ENCODE peak calls at places on chromosomes 16 and 17, in ten cellular contexts. One of them, this sample, is unnamed.

GRCh38 chr16:10862432-10862831 is 14.6 kb upstream of the CIITA start:
- DNase-seq in epithelial cell of esophagus: peak
- DNase-seq in activated B cell treated with CpG ODN at 0.5 μM for 24 hours: no peak
- DNase-seq in fibroblast of gingiva: peak
- DNase-seq in stimulated activated CD8-positive, alpha-beta memory T cell treated with anti-CD3 and anti-CD28 coated beads, Interleukin-12 subunit alpha, Interleukin-12 subunit beta, amount 100 ng/mL, for 1 hour: no peak
- DNase-seq in NCI-H460: peak
- DNase-seq in T-helper 2 cell: no peak
- DNase-seq in left ventricle myocardium inferior: no peak
- DNase-seq in NCI-H1092 treated with DMSO at 0.1 percent for 48 hours: no peak
- DNase-seq in posterior cingulate gyrus: no peak
- DNase-seq in this sample: no peak

GRCh38 chr17:64240741-64241347 is 22.2 kb downstream of the TEX2 start:
- DNase-seq in stimulated activated CD8-positive, alpha-beta memory T cell treated with anti-CD3 and anti-CD28 coated beads, Interleukin-12 subunit alpha, Interleukin-12 subunit beta, amount 100 ng/mL, for 1 hour: no peak
- DNase-seq in epithelial cell of esophagus: peak
- DNase-seq in NCI-H1092 treated with DMSO at 0.1 percent for 48 hours: no peak
- DNase-seq in left ventricle myocardium inferior: peak
- DNase-seq in posterior cingulate gyrus: no peak
- DNase-seq in activated B cell treated with CpG ODN at 0.5 μM for 24 hours: no peak
- DNase-seq in T-helper 2 cell: no peak
- DNase-seq in fibroblast of gingiva: peak
- DNase-seq in NCI-H460: no peak
- DNase-seq in this sample: no peak

GRCh38 chr16:25066426-25066746 is 45.2 kb upstream of the LCMT1 start:
- DNase-seq in stimulated activated CD8-positive, alpha-beta memory T cell treated with anti-CD3 and anti-CD28 coated beads, Interleukin-12 subunit alpha, Interleukin-12 subunit beta, amount 100 ng/mL, for 1 hour: no peak
- DNase-seq in posterior cingulate gyrus: no peak
- DNase-seq in NCI-H460: no peak
- DNase-seq in epithelial cell of esophagus: no peak
- DNase-seq in fibroblast of gingiva: no peak
- DNase-seq in left ventricle myocardium inferior: no peak
- DNase-seq in T-helper 2 cell: no peak
- DNase-seq in NCI-H1092 treated with DMSO at 0.1 percent for 48 hours: no peak
- DNase-seq in activated B cell treated with CpG ODN at 0.5 μM for 24 hours: no peak
- DNase-seq in this sample: no peak

GRCh38 chr16:55915116-55915827 is 40.1 kb upstream of the CES5A start:
- DNase-seq in NCI-H460: no peak
- DNase-seq in fibroblast of gingiva: no peak
- DNase-seq in activated B cell treated with CpG ODN at 0.5 μM for 24 hours: no peak
- DNase-seq in left ventricle myocardium inferior: no peak
- DNase-seq in stimulated activated CD8-positive, alpha-beta memory T cell treated with anti-CD3 and anti-CD28 coated beads, Interleukin-12 subunit alpha, Interleukin-12 subunit beta, amount 100 ng/mL, for 1 hour: no peak
- DNase-seq in posterior cingulate gyrus: no peak
- DNase-seq in NCI-H1092 treated with DMSO at 0.1 percent for 48 hours: no peak
- DNase-seq in epithelial cell of esophagus: no peak
- DNase-seq in T-helper 2 cell: no peak
- DNase-seq in this sample: no peak

GRCh38 chr17:33639103-33639991 is 346.3 kb upstream of the ASIC2 start:
- DNase-seq in T-helper 2 cell: no peak
- DNase-seq in fibroblast of gingiva: no peak
- DNase-seq in NCI-H460: no peak
- DNase-seq in posterior cingulate gyrus: no peak
- DNase-seq in activated B cell treated with CpG ODN at 0.5 μM for 24 hours: no peak
- DNase-seq in stimulated activated CD8-positive, alpha-beta memory T cell treated with anti-CD3 and anti-CD28 coated beads, Interleukin-12 subunit alpha, Interleukin-12 subunit beta, amount 100 ng/mL, for 1 hour: no peak
- DNase-seq in NCI-H1092 treated with DMSO at 0.1 percent for 48 hours: no peak
- DNase-seq in left ventricle myocardium inferior: no peak
- DNase-seq in epithelial cell of esophagus: no peak
- DNase-seq in this sample: no peak

GRCh38 chr16:84143784-84144199 is 1.2 kb downstream of the HSDL1 start:
- DNase-seq in posterior cingulate gyrus: no peak
- DNase-seq in stimulated activated CD8-positive, alpha-beta memory T cell treated with anti-CD3 and anti-CD28 coated beads, Interleukin-12 subunit alpha, Interleukin-12 subunit beta, amount 100 ng/mL, for 1 hour: no peak
- DNase-seq in left ventricle myocardium inferior: no peak
- DNase-seq in NCI-H460: no peak
- DNase-seq in activated B cell treated with CpG ODN at 0.5 μM for 24 hours: no peak
- DNase-seq in T-helper 2 cell: no peak
- DNase-seq in epithelial cell of esophagus: peak
- DNase-seq in NCI-H1092 treated with DMSO at 0.1 percent for 48 hours: no peak
- DNase-seq in fibroblast of gingiva: no peak
- DNase-seq in this sample: no peak

GRCh38 chr16:55643161-55643970 is 12.4 kb upstream of the SLC6A2 start:
- DNase-seq in epithelial cell of esophagus: peak
- DNase-seq in stimulated activated CD8-positive, alpha-beta memory T cell treated with anti-CD3 and anti-CD28 coated beads, Interleukin-12 subunit alpha, Interleukin-12 subunit beta, amount 100 ng/mL, for 1 hour: no peak
- DNase-seq in activated B cell treated with CpG ODN at 0.5 μM for 24 hours: no peak
- DNase-seq in posterior cingulate gyrus: no peak
- DNase-seq in NCI-H1092 treated with DMSO at 0.1 percent for 48 hours: no peak
- DNase-seq in NCI-H460: no peak
- DNase-seq in fibroblast of gingiva: no peak
- DNase-seq in T-helper 2 cell: no peak
- DNase-seq in left ventricle myocardium inferior: no peak
- DNase-seq in this sample: no peak

GRCh38 chr17:17682737-17683675 is 1.7 kb downstream of the RAI1 start:
- DNase-seq in epithelial cell of esophagus: peak
- DNase-seq in NCI-H1092 treated with DMSO at 0.1 percent for 48 hours: peak
- DNase-seq in NCI-H460: no peak
- DNase-seq in T-helper 2 cell: peak
- DNase-seq in fibroblast of gingiva: peak
- DNase-seq in left ventricle myocardium inferior: peak
- DNase-seq in stimulated activated CD8-positive, alpha-beta memory T cell treated with anti-CD3 and anti-CD28 coated beads, Interleukin-12 subunit alpha, Interleukin-12 subunit beta, amount 100 ng/mL, for 1 hour: no peak
- DNase-seq in posterior cingulate gyrus: peak
- DNase-seq in activated B cell treated with CpG ODN at 0.5 μM for 24 hours: peak
- DNase-seq in this sample: no peak

GRCh38 chr16:84053237-84053636 is 10.6 kb upstream of the SLC38A8 start:
- DNase-seq in fibroblast of gingiva: no peak
- DNase-seq in left ventricle myocardium inferior: no peak
- DNase-seq in T-helper 2 cell: no peak
- DNase-seq in activated B cell treated with CpG ODN at 0.5 μM for 24 hours: no peak
- DNase-seq in stimulated activated CD8-positive, alpha-beta memory T cell treated with anti-CD3 and anti-CD28 coated beads, Interleukin-12 subunit alpha, Interleukin-12 subunit beta, amount 100 ng/mL, for 1 hour: no peak
- DNase-seq in epithelial cell of esophagus: no peak
- DNase-seq in NCI-H460: no peak
- DNase-seq in NCI-H1092 treated with DMSO at 0.1 percent for 48 hours: no peak
- DNase-seq in posterior cingulate gyrus: no peak
- DNase-seq in this sample: no peak

GRCh38 chr16:86876499-86876898 is 298.1 kb downstream of the FOXL1 start:
- DNase-seq in activated B cell treated with CpG ODN at 0.5 μM for 24 hours: no peak
- DNase-seq in epithelial cell of esophagus: no peak
- DNase-seq in stimulated activated CD8-positive, alpha-beta memory T cell treated with anti-CD3 and anti-CD28 coated beads, Interleukin-12 subunit alpha, Interleukin-12 subunit beta, amount 100 ng/mL, for 1 hour: no peak
- DNase-seq in fibroblast of gingiva: no peak
- DNase-seq in posterior cingulate gyrus: no peak
- DNase-seq in NCI-H460: peak
- DNase-seq in left ventricle myocardium inferior: no peak
- DNase-seq in NCI-H1092 treated with DMSO at 0.1 percent for 48 hours: no peak
- DNase-seq in T-helper 2 cell: no peak
- DNase-seq in this sample: no peak

GRCh38 chr17:74790206-74791066 is 14.3 kb upstream of the NAT9 start:
- DNase-seq in fibroblast of gingiva: no peak
- DNase-seq in stimulated activated CD8-positive, alpha-beta memory T cell treated with anti-CD3 and anti-CD28 coated beads, Interleukin-12 subunit alpha, Interleukin-12 subunit beta, amount 100 ng/mL, for 1 hour: no peak
- DNase-seq in NCI-H1092 treated with DMSO at 0.1 percent for 48 hours: no peak
- DNase-seq in T-helper 2 cell: no peak
- DNase-seq in left ventricle myocardium inferior: no peak
- DNase-seq in activated B cell treated with CpG ODN at 0.5 μM for 24 hours: no peak
- DNase-seq in epithelial cell of esophagus: peak
- DNase-seq in NCI-H460: no peak
- DNase-seq in posterior cingulate gyrus: no peak
- DNase-seq in this sample: no peak

This sample was measured in amygdala.